ENCODE peak calls at places on chromosome 18, in six cellular contexts. One of them, this sample, is unnamed.

GRCh38 chr18:58532298-58532697 is 96.6 kb downstream of the ALPK2 start:
- DNase-seq in right lobe of liver: no peak
- DNase-seq in GM23338: no peak
- DNase-seq in AG09319: no peak
- DNase-seq in activated B cell treated with CpG ODN at 0.5 μM for 24 hours: no peak
- DNase-seq in brain microvascular endothelial cell: no peak
- DNase-seq in this sample: no peak

GRCh38 chr18:251572-251971 is 16.3 kb downstream of the THOC1 start:
- DNase-seq in activated B cell treated with CpG ODN at 0.5 μM for 24 hours: no peak
- DNase-seq in GM23338: no peak
- DNase-seq in brain microvascular endothelial cell: no peak
- DNase-seq in right lobe of liver: no peak
- DNase-seq in AG09319: no peak
- DNase-seq in this sample: no peak

GRCh38 chr18:46222710-46223360 is 118.7 kb downstream of the HAUS1 start:
- DNase-seq in activated B cell treated with CpG ODN at 0.5 μM for 24 hours: no peak
- DNase-seq in right lobe of liver: no peak
- DNase-seq in AG09319: no peak
- DNase-seq in GM23338: no peak
- DNase-seq in brain microvascular endothelial cell: no peak
- DNase-seq in this sample: no peak

GRCh38 chr18:43789234-43790000 is 512.1 kb upstream of the SYT4 start:
- DNase-seq in activated B cell treated with CpG ODN at 0.5 μM for 24 hours: no peak
- DNase-seq in brain microvascular endothelial cell: peak
- DNase-seq in AG09319: peak
- DNase-seq in GM23338: peak
- DNase-seq in right lobe of liver: no peak
- DNase-seq in this sample: no peak

GRCh38 chr18:61891271-61891670 is 1.5 kb downstream of the RNF152 start:
- DNase-seq in AG09319: no peak
- DNase-seq in brain microvascular endothelial cell: no peak
- DNase-seq in GM23338: no peak
- DNase-seq in right lobe of liver: no peak
- DNase-seq in activated B cell treated with CpG ODN at 0.5 μM for 24 hours: no peak
- DNase-seq in this sample: no peak

GRCh38 chr18:46447323-46447722 is 209.7 kb downstream of the LOXHD1 start:
- DNase-seq in activated B cell treated with CpG ODN at 0.5 μM for 24 hours: no peak
- DNase-seq in right lobe of liver: no peak
- DNase-seq in AG09319: no peak
- DNase-seq in GM23338: no peak
- DNase-seq in brain microvascular endothelial cell: no peak
- DNase-seq in this sample: no peak

GRCh38 chr18:361941-362913 is 94.4 kb upstream of the THOC1 start:
- DNase-seq in activated B cell treated with CpG ODN at 0.5 μM for 24 hours: no peak
- DNase-seq in AG09319: peak
- DNase-seq in right lobe of liver: no peak
- DNase-seq in brain microvascular endothelial cell: peak
- DNase-seq in GM23338: peak
- DNase-seq in this sample: no peak

GRCh38 chr18:7677424-7677823 is 110.3 kb downstream of the PTPRM start:
- DNase-seq in activated B cell treated with CpG ODN at 0.5 μM for 24 hours: no peak
- DNase-seq in AG09319: no peak
- DNase-seq in brain microvascular endothelial cell: no peak
- DNase-seq in GM23338: no peak
- DNase-seq in right lobe of liver: no peak
- DNase-seq in this sample: no peak

GRCh38 chr18:79275992-79276391 is 119.7 kb upstream of the NFATC1 start:
- DNase-seq in GM23338: no peak
- DNase-seq in right lobe of liver: no peak
- DNase-seq in brain microvascular endothelial cell: peak
- DNase-seq in activated B cell treated with CpG ODN at 0.5 μM for 24 hours: no peak
- DNase-seq in AG09319: no peak
- DNase-seq in this sample: no peak

GRCh38 chr18:44979813-44980212 is 299.1 kb downstream of the SETBP1 start:
- DNase-seq in activated B cell treated with CpG ODN at 0.5 μM for 24 hours: no peak
- DNase-seq in GM23338: no peak
- DNase-seq in right lobe of liver: no peak
- DNase-seq in AG09319: no peak
- DNase-seq in brain microvascular endothelial cell: no peak
- DNase-seq in this sample: no peak

GRCh38 chr18:3281456-3282400 is 19.8 kb downstream of the MYL12B start:
- DNase-seq in activated B cell treated with CpG ODN at 0.5 μM for 24 hours: no peak
- DNase-seq in AG09319: peak
- DNase-seq in GM23338: peak
- DNase-seq in right lobe of liver: no peak
- DNase-seq in brain microvascular endothelial cell: no peak
- DNase-seq in this sample: peak

GRCh38 chr18:9851511-9851910 is 34.3 kb upstream of the TXNDC2 start:
- DNase-seq in AG09319: no peak
- DNase-seq in activated B cell treated with CpG ODN at 0.5 μM for 24 hours: no peak
- DNase-seq in right lobe of liver: no peak
- DNase-seq in GM23338: no peak
- DNase-seq in brain microvascular endothelial cell: no peak
- DNase-seq in this sample: no peak

GRCh38 chr18:62396381-62396780 is 71.3 kb downstream of the TNFRSF11A start:
- DNase-seq in activated B cell treated with CpG ODN at 0.5 μM for 24 hours: no peak
- DNase-seq in AG09319: no peak
- DNase-seq in GM23338: no peak
- DNase-seq in brain microvascular endothelial cell: no peak
- DNase-seq in right lobe of liver: no peak
- DNase-seq in this sample: no peak

GRCh38 chr18:68665623-68666022 is 49.3 kb downstream of the TMX3 start:
- DNase-seq in GM23338: no peak
- DNase-seq in right lobe of liver: no peak
- DNase-seq in AG09319: no peak
- DNase-seq in activated B cell treated with CpG ODN at 0.5 μM for 24 hours: no peak
- DNase-seq in brain microvascular endothelial cell: no peak
- DNase-seq in this sample: no peak

GRCh38 chr18:22168360-22168921 is 948 bp upstream of the GATA6 start:
- DNase-seq in brain microvascular endothelial cell: no peak
- DNase-seq in AG09319: no peak
- DNase-seq in right lobe of liver: peak
- DNase-seq in activated B cell treated with CpG ODN at 0.5 μM for 24 hours: no peak
- DNase-seq in GM23338: peak
- DNase-seq in this sample: no peak

GRCh38 chr18:3305354-3305762 is 43.4 kb downstream of the MYL12B start:
- DNase-seq in right lobe of liver: no peak
- DNase-seq in GM23338: no peak
- DNase-seq in AG09319: peak
- DNase-seq in activated B cell treated with CpG ODN at 0.5 μM for 24 hours: no peak
- DNase-seq in brain microvascular endothelial cell: peak
- DNase-seq in this sample: no peak

GRCh38 chr18:741931-742512 is 29.6 kb upstream of the ENOSF1 start:
- DNase-seq in GM23338: peak
- DNase-seq in brain microvascular endothelial cell: peak
- DNase-seq in AG09319: no peak
- DNase-seq in activated B cell treated with CpG ODN at 0.5 μM for 24 hours: no peak
- DNase-seq in right lobe of liver: no peak
- DNase-seq in this sample: peak

GRCh38 chr18:79496237-79496977 is 100.7 kb downstream of the NFATC1 start:
- DNase-seq in activated B cell treated with CpG ODN at 0.5 μM for 24 hours: no peak
- DNase-seq in brain microvascular endothelial cell: no peak
- DNase-seq in AG09319: no peak
- DNase-seq in right lobe of liver: peak
- DNase-seq in GM23338: no peak
- DNase-seq in this sample: no peak

GRCh38 chr18:12990128-12990485 is 1.1 kb upstream of the CEP192 start:
- DNase-seq in GM23338: no peak
- DNase-seq in AG09319: no peak
- DNase-seq in activated B cell treated with CpG ODN at 0.5 μM for 24 hours: no peak
- DNase-seq in brain microvascular endothelial cell: no peak
- DNase-seq in right lobe of liver: no peak
- DNase-seq in this sample: no peak

GRCh38 chr18:51614033-51614432 is 416.6 kb upstream of the MEX3C start:
- DNase-seq in brain microvascular endothelial cell: peak
- DNase-seq in activated B cell treated with CpG ODN at 0.5 μM for 24 hours: no peak
- DNase-seq in AG09319: no peak
- DNase-seq in GM23338: no peak
- DNase-seq in right lobe of liver: no peak
- DNase-seq in this sample: no peak

GRCh38 chr18:49668583-49669290 is 106.9 kb downstream of the LIPG start:
- DNase-seq in brain microvascular endothelial cell: no peak
- DNase-seq in GM23338: peak
- DNase-seq in AG09319: no peak
- DNase-seq in activated B cell treated with CpG ODN at 0.5 μM for 24 hours: no peak
- DNase-seq in right lobe of liver: no peak
- DNase-seq in this sample: no peak

GRCh38 chr18:40673150-40673549 is 1281.9 kb upstream of the PIK3C3 start:
- DNase-seq in activated B cell treated with CpG ODN at 0.5 μM for 24 hours: no peak
- DNase-seq in AG09319: no peak
- DNase-seq in GM23338: no peak
- DNase-seq in brain microvascular endothelial cell: no peak
- DNase-seq in right lobe of liver: no peak
- DNase-seq in this sample: no peak

GRCh38 chr18:3652380-3653262 is 202.6 kb downstream of the TGIF1 start:
- DNase-seq in GM23338: no peak
- DNase-seq in brain microvascular endothelial cell: peak
- DNase-seq in activated B cell treated with CpG ODN at 0.5 μM for 24 hours: no peak
- DNase-seq in AG09319: peak
- DNase-seq in right lobe of liver: no peak
- DNase-seq in this sample: no peak

GRCh38 chr18:71136487-71136886 is 847.6 kb downstream of the SOCS6 start:
- DNase-seq in right lobe of liver: no peak
- DNase-seq in activated B cell treated with CpG ODN at 0.5 μM for 24 hours: no peak
- DNase-seq in AG09319: no peak
- DNase-seq in GM23338: no peak
- DNase-seq in brain microvascular endothelial cell: no peak
- DNase-seq in this sample: no peak

GRCh38 chr18:76475450-76476203 is 19.4 kb downstream of the ZNF516 start:
- DNase-seq in right lobe of liver: peak
- DNase-seq in GM23338: no peak
- DNase-seq in brain microvascular endothelial cell: no peak
- DNase-seq in AG09319: no peak
- DNase-seq in activated B cell treated with CpG ODN at 0.5 μM for 24 hours: no peak
- DNase-seq in this sample: no peak
- TF ChIP-seq CTCF in right lobe of liver: no peak
- TF ChIP-seq CTCF in GM23338: peak
- TF ChIP-seq CTCF in brain microvascular endothelial cell: peak
- TF ChIP-seq CTCF in AG09319: peak
- TF ChIP-seq CTCF in activated B cell treated with CpG ODN at 0.5 μM for 24 hours: no peak
- TF ChIP-seq CTCF in this sample: no peak

DNA sequence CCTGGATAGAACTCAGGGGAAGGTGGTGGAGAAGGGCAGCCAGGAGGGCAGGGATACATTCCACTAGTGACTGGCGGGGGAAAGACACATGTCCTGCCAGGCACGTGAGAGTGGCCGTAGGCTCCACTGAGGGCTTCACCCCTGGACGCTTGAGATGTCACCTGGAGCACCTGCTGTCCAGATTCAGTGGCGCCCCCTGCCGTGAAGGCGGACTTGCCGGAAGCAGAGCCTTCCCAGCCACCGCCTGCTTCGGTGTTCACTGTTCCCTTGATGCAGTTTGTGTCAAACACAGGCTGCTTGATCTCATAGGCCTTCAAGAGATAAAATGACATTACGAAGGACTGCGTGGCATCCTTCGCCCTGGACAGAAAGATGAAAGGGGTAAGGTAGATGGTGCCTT is 335.3 kb downstream of the ZNF521 start:
- DNase-seq in AG09319: no peak
- DNase-seq in brain microvascular endothelial cell: no peak
- DNase-seq in activated B cell treated with CpG ODN at 0.5 μM for 24 hours: no peak
- DNase-seq in GM23338: peak
- DNase-seq in right lobe of liver: no peak
- DNase-seq in this sample: no peak
- TF ChIP-seq CTCF in AG09319: no peak
- TF ChIP-seq CTCF in brain microvascular endothelial cell: no peak
- TF ChIP-seq CTCF in activated B cell treated with CpG ODN at 0.5 μM for 24 hours: no peak
- TF ChIP-seq CTCF in GM23338: peak
- TF ChIP-seq CTCF in right lobe of liver: no peak
- TF ChIP-seq CTCF in this sample: no peak

DNA sequence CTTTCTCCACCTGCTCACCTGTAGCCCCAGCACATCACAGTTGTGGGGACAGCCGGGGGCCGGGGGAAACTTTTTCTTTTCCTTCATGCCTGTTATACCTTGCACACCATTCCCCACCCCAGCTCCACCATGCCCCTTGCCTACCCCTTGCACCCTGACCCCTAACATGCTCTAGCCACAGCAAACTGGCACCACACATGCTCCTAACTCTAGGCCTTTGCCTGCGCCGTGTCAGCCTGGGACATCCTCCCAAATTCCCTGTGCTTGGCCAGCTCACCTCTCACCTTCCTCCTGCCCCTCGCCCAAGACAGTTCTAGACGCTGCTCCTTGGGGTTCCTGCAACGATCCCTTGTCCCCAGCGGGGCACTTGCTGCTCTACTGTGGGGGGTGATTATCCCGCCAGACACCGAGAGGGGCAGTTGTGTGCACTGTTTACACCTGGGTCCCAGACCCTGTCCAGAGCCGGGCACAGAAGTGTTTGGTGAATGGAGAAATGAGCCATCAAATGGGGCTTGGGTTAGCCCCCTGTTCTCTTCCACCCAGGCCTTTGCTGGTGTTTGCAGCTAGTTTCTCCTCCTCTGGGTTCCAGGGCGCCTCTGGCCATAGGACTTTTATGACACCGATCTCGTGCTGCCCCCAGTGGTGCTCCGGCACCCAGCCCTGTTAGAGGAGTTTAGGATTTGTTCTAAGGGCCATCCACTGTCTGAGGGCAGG is 129.8 kb downstream of the CTIF start:
- DNase-seq in right lobe of liver: peak
- DNase-seq in activated B cell treated with CpG ODN at 0.5 μM for 24 hours: no peak
- DNase-seq in GM23338: no peak
- DNase-seq in brain microvascular endothelial cell: no peak
- DNase-seq in AG09319: no peak
- DNase-seq in this sample: no peak
- TF ChIP-seq CTCF in right lobe of liver: peak
- TF ChIP-seq CTCF in activated B cell treated with CpG ODN at 0.5 μM for 24 hours: no peak
- TF ChIP-seq CTCF in GM23338: peak
- TF ChIP-seq CTCF in brain microvascular endothelial cell: peak
- TF ChIP-seq CTCF in AG09319: no peak
- TF ChIP-seq CTCF in this sample: no peak

DNA sequence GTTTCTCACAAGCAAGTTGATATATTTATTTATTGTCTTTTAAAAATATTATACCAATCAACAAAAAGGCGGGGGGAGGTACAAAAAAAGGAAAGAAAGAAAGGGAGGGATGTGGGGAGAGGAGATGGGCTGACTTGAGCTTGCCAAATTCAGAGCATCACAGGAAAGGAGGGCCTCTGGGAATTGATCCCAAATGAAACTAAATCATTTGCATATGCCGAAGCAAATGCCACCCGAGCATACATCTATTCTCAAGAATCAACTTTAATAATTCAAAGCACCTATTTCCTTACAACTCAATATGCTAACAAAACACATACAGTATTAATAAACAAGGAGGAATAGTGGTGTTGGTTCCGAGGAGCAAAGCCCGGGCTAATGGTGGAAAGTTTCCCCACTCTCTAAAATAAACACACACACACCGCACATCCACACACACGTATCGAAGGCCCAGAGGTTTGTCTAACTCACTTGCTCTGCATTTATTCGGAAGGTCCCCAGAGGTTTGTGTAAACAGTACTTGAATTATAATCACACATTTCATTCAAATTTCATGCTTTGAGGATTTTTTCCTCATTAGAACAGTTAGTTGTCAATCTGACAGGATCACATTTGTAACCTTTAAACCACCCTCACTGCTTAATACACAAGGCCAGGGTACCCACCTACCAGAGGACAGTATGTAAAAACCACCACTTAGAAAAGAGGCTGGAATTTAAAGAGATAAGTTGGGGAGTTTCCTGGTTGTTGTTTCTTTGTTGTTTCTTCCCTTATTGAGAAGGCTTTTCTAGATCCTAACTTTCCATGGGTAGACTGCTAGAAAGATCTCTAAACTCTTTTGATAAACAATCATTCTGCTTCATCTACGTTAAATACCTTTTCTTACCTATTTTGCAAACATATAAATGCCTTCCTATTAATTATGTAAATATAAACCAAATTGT is 264.7 kb downstream of the TCF4 start:
- DNase-seq in brain microvascular endothelial cell: no peak
- DNase-seq in right lobe of liver: no peak
- DNase-seq in GM23338: peak
- DNase-seq in activated B cell treated with CpG ODN at 0.5 μM for 24 hours: no peak
- DNase-seq in AG09319: no peak
- DNase-seq in this sample: no peak
- TF ChIP-seq CTCF in brain microvascular endothelial cell: no peak
- TF ChIP-seq CTCF in right lobe of liver: no peak
- TF ChIP-seq CTCF in GM23338: no peak
- TF ChIP-seq CTCF in activated B cell treated with CpG ODN at 0.5 μM for 24 hours: no peak
- TF ChIP-seq CTCF in AG09319: no peak
- TF ChIP-seq CTCF in this sample: no peak